ENCODE peak calls at places on chromosome 20, in five cellular contexts. P, Q, F, S and T are unnamed samples.

GRCh38 chr20:58542411-58543095 is 27.4 kb upstream of the APCDD1L start:
- DNase-seq in F (no peak), Q (no peak), P (no peak), S (no peak), T (no peak)

GRCh38 chr20:10194166-10194565 is 24.5 kb upstream of the SNAP25 start:
- DNase-seq in P (no peak), F (no peak), S (no peak), Q (no peak), T (no peak)

GRCh38 chr20:6707231-6707870 is 60.1 kb upstream of the BMP2 start:
- DNase-seq in P (no peak), Q (no peak), F (no peak), S (no peak), T (no peak)

GRCh38 chr20:14924433-14924832 is 587.0 kb upstream of the FLRT3 start:
- DNase-seq in Q (no peak), S (no peak), P (no peak), F (no peak), T (no peak)

GRCh38 chr20:50850721-50851286 is 55.9 kb downstream of the BCAS4 start:
- DNase-seq in P (no peak), Q (no peak), S (no peak), F (no peak), T (no peak)

GRCh38 chr20:46999821-47000465 is 105.3 kb downstream of the EYA2 start:
- DNase-seq in P (no peak), F (no peak), S (no peak), Q (no peak), T (no peak)

GRCh38 chr20:31675828-31676533 is 38.3 kb downstream of the COX4I2 start:
- DNase-seq in P (no peak), F (no peak), Q (no peak), S (no peak), T (peak)

GRCh38 chr20:41180599-41181333 is 43.4 kb downstream of the PLCG1 start:
- DNase-seq in S (no peak), P (no peak), F (no peak), Q (no peak), T (peak)

GRCh38 chr20:19269737-19270325 is 57.4 kb downstream of the SLC24A3 start:
- DNase-seq in Q (no peak), P (no peak), F (no peak), S (no peak), T (no peak)

GRCh38 chr20:16096756-16097326 is 476.4 kb downstream of the KIF16B start:
- DNase-seq in P (no peak), F (no peak), S (no peak), Q (no peak), T (no peak)

GRCh38 chr20:16417001-16417400 is 156.2 kb downstream of the KIF16B start:
- DNase-seq in F (no peak), P (no peak), Q (no peak), S (no peak), T (no peak)

GRCh38 chr20:4225778-4226177 is 210.4 kb upstream of the RNF24 start:
- DNase-seq in Q (peak), F (no peak), S (no peak), P (no peak), T (peak)

GRCh38 chr20:34987288-34988175 is 31.9 kb downstream of the MYH7B start:
- DNase-seq in F (no peak), Q (no peak), S (no peak), P (peak), T (no peak)

DNA sequence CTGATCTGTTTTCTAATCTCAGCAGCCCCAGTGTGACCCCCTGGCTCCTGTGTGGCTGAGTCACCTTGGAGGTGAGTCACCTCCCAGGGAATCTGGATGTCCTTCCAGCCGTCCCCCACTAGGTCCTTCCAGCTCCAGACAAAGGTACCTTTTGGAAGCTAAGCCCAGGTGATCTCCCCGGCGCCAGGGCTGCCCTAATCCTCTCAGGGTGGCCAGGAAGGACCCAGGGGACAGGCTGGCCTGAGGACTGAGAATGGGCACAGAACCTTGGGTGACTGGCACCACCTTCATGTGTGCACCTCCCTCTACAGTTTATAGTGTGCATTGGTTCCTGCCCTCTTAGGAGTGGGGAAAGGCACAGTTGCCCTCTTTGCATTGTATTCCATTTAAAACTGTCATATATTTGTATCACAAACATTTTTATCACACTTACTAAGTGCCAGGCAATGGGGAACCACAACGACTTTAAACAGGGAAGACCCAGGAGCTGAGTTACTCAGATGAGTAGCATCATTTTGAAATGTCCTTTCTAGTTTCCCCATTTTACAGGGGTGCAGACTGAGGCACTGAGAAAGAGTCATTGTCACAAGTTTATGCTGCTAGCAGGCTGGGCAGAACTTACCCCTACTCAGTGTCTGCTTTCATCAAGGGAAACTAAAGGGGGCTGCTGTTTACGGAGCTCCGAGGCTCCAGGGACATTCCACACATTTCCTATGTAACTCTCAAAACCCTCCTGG is 2.6 kb upstream of the BPIFB4 start:
- DNase-seq in Q (no peak), S (no peak), F (no peak), P (no peak), T (no peak)
- TF ChIP-seq CTCF in Q (peak), S (peak), F (peak), P (peak), T (peak)

GRCh38 chr20:63572788-63573738 is 976 bp downstream of the HELZ2 start:
- DNase-seq in F (no peak), P (no peak), S (no peak), Q (no peak), T (no peak)
- TF ChIP-seq CTCF in F (no peak), P (no peak), S (peak), Q (peak), T (no peak)

GRCh38 chr20:44306927-44307326 is 4.1 kb downstream of the FITM2 start:
- DNase-seq in P (no peak), F (peak), S (no peak), Q (no peak), T (no peak)

GRCh38 chr20:44309763-44310663 is 989 bp downstream of the FITM2 start:
- DNase-seq in Q (no peak), S (no peak), F (peak), P (peak), T (peak)

GRCh38 chr20:44314870-44315269 is 3.9 kb upstream of the FITM2 start:
- DNase-seq in Q (no peak), S (no peak), F (no peak), P (no peak), T (no peak)

GRCh38 chr20:44310664-44311639 is at the start of gene FITM2:
- DNase-seq in Q (peak), P (peak), F (peak), S (peak), T (peak)
- TF ChIP-seq CTCF in Q (peak), P (peak), F (peak), S (peak), T (peak)

GRCh38 chr20:55375920-55376319 is 629.4 kb downstream of the CBLN4 start:
- DNase-seq in Q (no peak), S (no peak), F (no peak), P (no peak), T (no peak)
- TF ChIP-seq CTCF in Q (no peak), S (no peak), F (no peak), P (no peak), T (no peak)

GRCh38 chr20:54646156-54646517 is 170.7 kb downstream of the DOK5 start:
- DNase-seq in Q (no peak), S (no peak), F (no peak), P (no peak), T (no peak)

GRCh38 chr20:54642733-54643667 is 167.6 kb downstream of the DOK5 start:
- DNase-seq in S (no peak), F (no peak), P (no peak), Q (no peak), T (no peak)

GRCh38 chr20:54648421-54649142 is 173.2 kb downstream of the DOK5 start:
- DNase-seq in S (no peak), P (no peak), Q (no peak), F (no peak), T (no peak)

GRCh38 chr20:54643761-54644160 is 168.4 kb downstream of the DOK5 start:
- DNase-seq in Q (peak), P (no peak), S (no peak), F (no peak), T (no peak)

GRCh38 chr20:54645445-54646155 is 170.2 kb downstream of the DOK5 start:
- DNase-seq in Q (no peak), P (no peak), F (no peak), S (no peak), T (no peak)
- TF ChIP-seq CTCF in Q (no peak), P (no peak), F (no peak), S (no peak), T (no peak)

DNA sequence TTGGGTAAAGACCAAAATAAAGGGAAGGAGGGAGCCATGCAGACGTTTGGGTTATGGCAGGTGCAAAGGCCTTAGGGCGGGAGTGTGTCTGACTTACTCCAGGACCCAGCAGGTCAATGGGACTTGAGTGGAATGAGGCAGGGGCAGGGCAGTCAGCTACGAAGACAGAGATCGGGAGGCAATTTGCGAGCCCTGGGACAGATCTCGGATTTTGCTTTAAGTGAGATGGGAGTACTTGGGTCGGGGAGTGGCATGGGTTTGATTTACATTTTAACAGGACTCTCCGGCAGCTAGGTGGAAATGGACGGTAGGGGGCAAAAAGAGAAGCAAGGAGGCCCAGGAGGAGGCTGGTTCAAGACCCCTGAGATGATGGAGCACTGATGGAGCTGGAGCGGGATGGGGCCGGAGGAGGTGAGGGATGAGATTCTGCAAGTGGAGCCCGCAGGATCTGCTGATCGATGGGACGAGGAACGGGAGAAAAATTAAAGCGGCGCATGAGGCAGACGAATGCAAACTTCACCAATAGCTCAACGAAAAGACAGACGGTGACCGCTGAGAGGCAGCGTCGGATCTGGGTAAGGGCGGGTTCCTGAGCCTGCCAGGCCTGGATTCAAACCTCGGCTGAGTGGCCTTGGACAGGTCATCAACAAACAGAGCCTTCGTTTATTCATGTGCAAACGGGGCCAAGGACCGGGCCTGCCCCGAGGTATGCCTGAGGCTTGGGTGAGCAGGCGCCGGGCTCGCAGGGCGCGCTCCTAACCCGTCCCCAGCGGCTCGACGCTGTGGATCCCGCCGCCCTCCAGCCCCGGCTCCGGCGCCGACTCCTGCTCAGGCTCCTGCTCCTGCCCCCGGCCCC is 774 bp upstream of the RBCK1 start:
- DNase-seq in Q (peak), S (peak), F (peak), P (peak), T (peak)
- TF ChIP-seq CTCF in Q (peak), S (peak), F (peak), P (peak), T (no peak)

DNA sequence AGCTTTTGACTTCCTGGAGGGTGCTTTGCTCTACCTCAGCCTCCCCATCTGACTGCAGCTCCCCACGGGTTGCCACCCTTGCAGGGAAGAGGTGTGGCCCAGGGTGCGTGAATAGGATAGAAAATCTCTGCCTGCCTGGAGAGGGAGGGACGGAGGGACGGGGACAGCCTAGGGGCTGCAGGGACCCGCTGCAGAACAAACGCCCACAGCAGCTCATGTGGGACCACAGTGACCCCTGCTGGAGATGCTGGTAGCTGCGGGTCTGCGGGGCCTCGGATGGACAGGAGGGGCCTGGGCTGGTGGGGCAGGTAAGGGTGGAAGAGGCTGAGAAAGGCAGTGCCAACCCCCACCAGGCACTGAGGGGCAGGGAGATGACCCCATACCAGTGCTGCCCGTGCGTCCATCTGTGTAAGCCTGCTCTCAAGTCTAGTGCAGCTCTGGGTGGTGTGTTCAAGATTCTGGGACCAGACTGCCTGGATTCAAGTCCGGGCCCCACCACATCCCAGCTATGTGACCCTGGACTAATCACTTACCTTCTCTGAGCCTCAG is 39.4 kb downstream of the KIAA1755 start:
- DNase-seq in P (peak), S (peak), F (peak), Q (no peak), T (peak)
- TF ChIP-seq CTCF in P (peak), S (peak), F (peak), Q (peak), T (peak)

GRCh38 chr20:12289476-12289875 is 371.8 kb downstream of the BTBD3 start:
- DNase-seq in P (no peak), S (no peak), F (no peak), Q (no peak), T (no peak)
- TF ChIP-seq CTCF in P (no peak), S (no peak), F (no peak), Q (no peak), T (no peak)

GRCh38 chr20:62362991-62363919 is 3.9 kb downstream of the LAMA5 start:
- DNase-seq in Q (no peak), P (peak), F (peak), S (no peak), T (peak)
- TF ChIP-seq CTCF in Q (peak), P (no peak), F (no peak), S (no peak), T (peak)

DNA sequence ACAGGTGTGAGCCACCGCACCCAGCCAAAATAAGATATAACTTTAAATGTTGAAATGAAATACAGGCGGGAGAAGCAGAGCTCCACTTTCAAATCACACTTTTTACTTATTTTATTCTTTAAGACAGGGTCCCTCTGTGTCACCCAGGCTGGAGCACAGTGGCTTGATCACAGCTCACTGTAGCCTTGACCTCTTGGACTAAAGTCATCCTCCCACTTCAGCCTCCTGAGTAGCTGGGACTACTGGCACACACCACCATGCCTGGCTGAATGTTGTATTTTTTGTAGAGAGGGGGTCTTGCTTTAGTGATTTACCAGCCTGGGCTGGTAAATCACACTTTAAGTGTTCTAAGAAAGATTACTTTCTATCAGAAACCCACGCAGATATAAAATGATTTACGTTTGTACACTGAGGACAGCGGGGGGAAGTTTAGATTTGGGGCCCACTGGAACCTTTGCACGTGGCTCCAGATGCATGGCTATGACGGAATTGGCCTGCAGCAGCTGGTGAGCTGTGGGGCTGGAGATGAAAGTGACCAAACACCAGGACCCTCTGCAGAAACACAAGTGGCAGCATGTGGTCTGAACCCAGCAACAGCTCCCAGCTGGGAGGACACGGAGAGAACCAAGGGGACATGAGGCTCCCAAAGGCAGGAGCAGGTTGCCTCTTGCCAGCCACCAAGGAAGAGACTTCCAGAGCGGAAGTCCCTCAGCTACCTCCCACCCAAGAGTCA is 26.4 kb upstream of the TLDC2 start:
- DNase-seq in F (no peak), P (no peak), Q (no peak), S (no peak), T (no peak)
- TF ChIP-seq CTCF in F (no peak), P (no peak), Q (no peak), S (no peak), T (no peak)